ENCODE peak calls at places on chromosomes 12 and 14, in four cellular contexts. One of them, this sample, is unnamed.

GRCh38 chr12:754238-754816 is 1.9 kb downstream of the WNK1 start:
- DNase-seq in CD8-positive, alpha-beta T cell: no peak
- DNase-seq in HFFc6: no peak
- DNase-seq in tibial nerve: no peak
- DNase-seq in this sample: no peak

GRCh38 chr12:64569923-64570595 is 40.2 kb upstream of the RASSF3 start:
- DNase-seq in CD8-positive, alpha-beta T cell: no peak
- DNase-seq in HFFc6: no peak
- DNase-seq in tibial nerve: no peak
- DNase-seq in this sample: no peak

GRCh38 chr12:40446385-40446784 is 221.6 kb downstream of the LRRK2 start:
- DNase-seq in CD8-positive, alpha-beta T cell: no peak
- DNase-seq in HFFc6: no peak
- DNase-seq in tibial nerve: no peak
- DNase-seq in this sample: no peak

GRCh38 chr12:1069846-1070245 is 78.8 kb downstream of the ERC1 start:
- DNase-seq in CD8-positive, alpha-beta T cell: no peak
- DNase-seq in HFFc6: no peak
- DNase-seq in tibial nerve: no peak
- DNase-seq in this sample: no peak

GRCh38 chr14:104395941-104396681 is 183.5 kb upstream of the C14orf180 start:
- DNase-seq in CD8-positive, alpha-beta T cell: no peak
- DNase-seq in HFFc6: no peak
- DNase-seq in tibial nerve: no peak
- DNase-seq in this sample: no peak

GRCh38 chr12:124410354-124411175 is 115.7 kb downstream of the RFLNA start:
- DNase-seq in CD8-positive, alpha-beta T cell: no peak
- DNase-seq in HFFc6: no peak
- DNase-seq in tibial nerve: no peak
- DNase-seq in this sample: peak

GRCh38 chr12:45214739-45215418 is 1.0 kb upstream of the ANO6 start:
- DNase-seq in CD8-positive, alpha-beta T cell: no peak
- DNase-seq in HFFc6: no peak
- DNase-seq in tibial nerve: no peak
- DNase-seq in this sample: no peak

GRCh38 chr12:112523856-112524255 is 105.1 kb downstream of the PTPN11 start:
- DNase-seq in CD8-positive, alpha-beta T cell: no peak
- DNase-seq in HFFc6: no peak
- DNase-seq in tibial nerve: no peak
- DNase-seq in this sample: no peak

GRCh38 chr12:2341871-2342270 is 289.1 kb downstream of the CACNA1C start:
- DNase-seq in CD8-positive, alpha-beta T cell: no peak
- DNase-seq in HFFc6: peak
- DNase-seq in tibial nerve: no peak
- DNase-seq in this sample: no peak

GRCh38 chr12:75735853-75736252 is 224.4 kb upstream of the KRR1 start:
- DNase-seq in CD8-positive, alpha-beta T cell: no peak
- DNase-seq in HFFc6: no peak
- DNase-seq in tibial nerve: no peak
- DNase-seq in this sample: no peak

GRCh38 chr14:59013672-59014298 is 174.7 kb upstream of the DAAM1 start:
- DNase-seq in CD8-positive, alpha-beta T cell: no peak
- DNase-seq in HFFc6: peak
- DNase-seq in tibial nerve: no peak
- DNase-seq in this sample: no peak

GRCh38 chr12:70711831-70712230 is 74.6 kb upstream of the PTPRB start:
- DNase-seq in CD8-positive, alpha-beta T cell: no peak
- DNase-seq in HFFc6: no peak
- DNase-seq in tibial nerve: no peak
- DNase-seq in this sample: no peak

GRCh38 chr12:130027798-130028197 is 124.0 kb upstream of the TMEM132D start:
- DNase-seq in CD8-positive, alpha-beta T cell: no peak
- DNase-seq in HFFc6: no peak
- DNase-seq in tibial nerve: no peak
- DNase-seq in this sample: no peak

GRCh38 chr12:3135522-3136461 is 58.6 kb downstream of the TSPAN9 start:
- DNase-seq in CD8-positive, alpha-beta T cell: no peak
- DNase-seq in HFFc6: peak
- DNase-seq in tibial nerve: no peak
- DNase-seq in this sample: peak

GRCh38 chr12:62530596-62530995 is 64.0 kb downstream of the MON2 start:
- DNase-seq in CD8-positive, alpha-beta T cell: no peak
- DNase-seq in HFFc6: peak
- DNase-seq in tibial nerve: no peak
- DNase-seq in this sample: no peak

GRCh38 chr14:104387385-104388010 is 192.1 kb upstream of the C14orf180 start:
- DNase-seq in CD8-positive, alpha-beta T cell: no peak
- DNase-seq in HFFc6: no peak
- DNase-seq in tibial nerve: no peak
- DNase-seq in this sample: no peak

GRCh38 chr14:43949410-43949809 is 557.7 kb downstream of the FSCB start:
- DNase-seq in CD8-positive, alpha-beta T cell: no peak
- DNase-seq in HFFc6: no peak
- DNase-seq in tibial nerve: no peak
- DNase-seq in this sample: no peak

GRCh38 chr14:52790011-52790755 is 1.2 kb downstream of the GNPNAT1 start:
- DNase-seq in CD8-positive, alpha-beta T cell: no peak
- DNase-seq in HFFc6: no peak
- DNase-seq in tibial nerve: no peak
- DNase-seq in this sample: no peak

GRCh38 chr12:12088761-12089160 is 18.0 kb downstream of the BCL2L14 start:
- DNase-seq in CD8-positive, alpha-beta T cell: no peak
- DNase-seq in HFFc6: no peak
- DNase-seq in tibial nerve: no peak
- DNase-seq in this sample: no peak

GRCh38 chr14:95875831-95876768 is 532 bp upstream of the TUNAR start:
- DNase-seq in CD8-positive, alpha-beta T cell: no peak
- DNase-seq in HFFc6: no peak
- DNase-seq in tibial nerve: no peak
- DNase-seq in this sample: peak

GRCh38 chr12:6084261-6084968 is 40.1 kb downstream of the VWF start:
- DNase-seq in CD8-positive, alpha-beta T cell: no peak
- DNase-seq in HFFc6: peak
- DNase-seq in tibial nerve: no peak
- DNase-seq in this sample: no peak

GRCh38 chr12:94027561-94027960 is 120.8 kb upstream of the PLXNC1 start:
- DNase-seq in CD8-positive, alpha-beta T cell: no peak
- DNase-seq in HFFc6: no peak
- DNase-seq in tibial nerve: no peak
- DNase-seq in this sample: no peak

GRCh38 chr12:110249716-110250225 is 31.3 kb upstream of the ATP2A2 start:
- DNase-seq in CD8-positive, alpha-beta T cell: no peak
- DNase-seq in HFFc6: no peak
- DNase-seq in tibial nerve: no peak
- DNase-seq in this sample: no peak

GRCh38 chr12:116508145-116509121 is 50.7 kb upstream of the MAP1LC3B2 start:
- DNase-seq in CD8-positive, alpha-beta T cell: no peak
- DNase-seq in HFFc6: no peak
- DNase-seq in tibial nerve: no peak
- DNase-seq in this sample: peak

GRCh38 chr12:54486173-54486867 is 11.2 kb upstream of the NCKAP1L start:
- DNase-seq in CD8-positive, alpha-beta T cell: no peak
- DNase-seq in HFFc6: no peak
- DNase-seq in tibial nerve: no peak
- DNase-seq in this sample: no peak

GRCh38 chr12:66548338-66549049 is 130.4 kb downstream of the GRIP1 start:
- DNase-seq in CD8-positive, alpha-beta T cell: no peak
- DNase-seq in HFFc6: peak
- DNase-seq in tibial nerve: no peak
- DNase-seq in this sample: no peak

GRCh38 chr12:126727656-126728055 is 1539.3 kb upstream of the TMEM132C start:
- DNase-seq in CD8-positive, alpha-beta T cell: no peak
- DNase-seq in HFFc6: no peak
- DNase-seq in tibial nerve: no peak
- DNase-seq in this sample: peak

GRCh38 chr12:12792421-12792820 is 7.0 kb downstream of the APOLD1 start:
- DNase-seq in CD8-positive, alpha-beta T cell: no peak
- DNase-seq in HFFc6: no peak
- DNase-seq in tibial nerve: no peak
- DNase-seq in this sample: no peak

GRCh38 chr12:121883315-121883660 is 5.3 kb upstream of the PSMD9 start:
- DNase-seq in CD8-positive, alpha-beta T cell: no peak
- DNase-seq in HFFc6: no peak
- DNase-seq in tibial nerve: no peak
- DNase-seq in this sample: no peak

GRCh38 chr14:55430024-55430690 is 10.3 kb downstream of the TBPL2 start:
- DNase-seq in CD8-positive, alpha-beta T cell: no peak
- DNase-seq in HFFc6: peak
- DNase-seq in tibial nerve: no peak
- DNase-seq in this sample: no peak

GRCh38 chr12:89760783-89761182 is 52.1 kb upstream of the ATP2B1 start:
- DNase-seq in CD8-positive, alpha-beta T cell: no peak
- DNase-seq in HFFc6: no peak
- DNase-seq in tibial nerve: no peak
- DNase-seq in this sample: no peak
- TF ChIP-seq CTCF in CD8-positive, alpha-beta T cell: no peak
- TF ChIP-seq CTCF in HFFc6: no peak
- TF ChIP-seq CTCF in tibial nerve: no peak
- TF ChIP-seq CTCF in this sample: no peak

GRCh38 chr14:93800038-93800937 is 12.0 kb upstream of the PRIMA1 start:
- DNase-seq in CD8-positive, alpha-beta T cell: no peak
- DNase-seq in HFFc6: no peak
- DNase-seq in tibial nerve: no peak
- DNase-seq in this sample: no peak

GRCh38 chr14:93799617-93800016 is 11.3 kb upstream of the PRIMA1 start:
- DNase-seq in CD8-positive, alpha-beta T cell: no peak
- DNase-seq in HFFc6: no peak
- DNase-seq in tibial nerve: no peak
- DNase-seq in this sample: no peak

DNA sequence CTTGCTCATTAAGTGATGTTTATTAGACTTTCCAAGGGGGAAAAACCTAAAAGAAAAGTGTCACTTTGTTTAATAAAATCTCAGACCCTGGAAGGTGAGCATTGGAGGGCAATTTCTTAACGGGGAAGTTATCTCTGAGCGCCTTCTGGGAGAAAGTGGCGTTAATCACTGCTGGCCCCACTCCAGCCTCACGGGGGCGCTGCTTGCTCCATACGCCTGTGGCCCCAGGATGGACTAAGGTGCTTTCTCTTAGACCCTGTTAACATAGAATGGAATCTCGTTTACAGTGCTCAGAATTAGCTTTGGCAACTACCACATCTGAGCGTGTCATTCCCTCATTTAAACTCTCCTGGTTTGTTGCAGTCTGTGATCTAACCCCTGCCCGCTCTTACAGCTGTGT is 16.4 kb upstream of the PRIMA1 start:
- DNase-seq in CD8-positive, alpha-beta T cell: no peak
- DNase-seq in HFFc6: no peak
- DNase-seq in tibial nerve: no peak
- DNase-seq in this sample: no peak
- TF ChIP-seq CTCF in CD8-positive, alpha-beta T cell: no peak
- TF ChIP-seq CTCF in HFFc6: no peak
- TF ChIP-seq CTCF in tibial nerve: no peak
- TF ChIP-seq CTCF in this sample: peak

DNA sequence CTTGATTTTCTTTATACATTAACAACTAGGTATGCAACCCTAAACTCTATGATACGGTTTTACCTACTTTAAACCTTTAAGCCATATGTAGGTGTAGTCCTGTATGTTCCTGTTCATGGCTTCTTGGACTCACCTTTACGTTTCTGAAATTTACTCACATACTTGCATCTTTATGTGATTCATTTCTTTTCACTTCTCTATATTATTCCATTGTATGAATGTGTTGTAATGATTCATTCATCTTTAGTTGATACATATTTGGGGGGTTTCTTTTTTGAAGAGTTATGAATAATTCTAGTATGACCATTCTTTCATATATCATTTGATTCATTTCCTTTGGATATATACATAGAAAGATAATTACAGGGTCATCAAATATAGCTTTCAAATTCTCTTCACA is 2.4 kb upstream of the TAS2R50 start:
- DNase-seq in CD8-positive, alpha-beta T cell: no peak
- DNase-seq in HFFc6: no peak
- DNase-seq in tibial nerve: no peak
- DNase-seq in this sample: no peak
- TF ChIP-seq CTCF in CD8-positive, alpha-beta T cell: no peak
- TF ChIP-seq CTCF in HFFc6: no peak
- TF ChIP-seq CTCF in tibial nerve: no peak
- TF ChIP-seq CTCF in this sample: no peak

GRCh38 chr12:27705263-27705662 is 5.4 kb upstream of the MRPS35 start:
- DNase-seq in CD8-positive, alpha-beta T cell: no peak
- DNase-seq in HFFc6: no peak
- DNase-seq in tibial nerve: no peak
- DNase-seq in this sample: peak
- TF ChIP-seq CTCF in CD8-positive, alpha-beta T cell: no peak
- TF ChIP-seq CTCF in HFFc6: no peak
- TF ChIP-seq CTCF in tibial nerve: no peak
- TF ChIP-seq CTCF in this sample: no peak

GRCh38 chr12:10959777-10960176 is 20.7 kb upstream of the TAS2R14 start:
- DNase-seq in CD8-positive, alpha-beta T cell: no peak
- DNase-seq in HFFc6: no peak
- DNase-seq in tibial nerve: no peak
- DNase-seq in this sample: no peak
- TF ChIP-seq CTCF in CD8-positive, alpha-beta T cell: no peak
- TF ChIP-seq CTCF in HFFc6: no peak
- TF ChIP-seq CTCF in tibial nerve: no peak
- TF ChIP-seq CTCF in this sample: no peak

GRCh38 chr14:100239200-100239839 is 376 bp downstream of the YY1 start:
- DNase-seq in CD8-positive, alpha-beta T cell: no peak
- DNase-seq in HFFc6: no peak
- DNase-seq in tibial nerve: peak
- DNase-seq in this sample: peak

GRCh38 chr14:100241279-100241678 is 2.3 kb downstream of the YY1 start:
- DNase-seq in CD8-positive, alpha-beta T cell: no peak
- DNase-seq in HFFc6: no peak
- DNase-seq in tibial nerve: no peak
- DNase-seq in this sample: no peak

GRCh38 chr14:100238419-100239199 is at the start of gene YY1:
- DNase-seq in CD8-positive, alpha-beta T cell: peak
- DNase-seq in HFFc6: peak
- DNase-seq in tibial nerve: peak
- DNase-seq in this sample: peak

GRCh38 chr14:100239840-100240724 is 1.1 kb downstream of the YY1 start:
- DNase-seq in CD8-positive, alpha-beta T cell: peak
- DNase-seq in HFFc6: peak
- DNase-seq in tibial nerve: peak
- DNase-seq in this sample: peak

GRCh38 chr14:100240725-100241032 is 1.7 kb downstream of the YY1 start:
- DNase-seq in CD8-positive, alpha-beta T cell: no peak
- DNase-seq in HFFc6: no peak
- DNase-seq in tibial nerve: no peak
- DNase-seq in this sample: no peak
- TF ChIP-seq CTCF in CD8-positive, alpha-beta T cell: no peak
- TF ChIP-seq CTCF in HFFc6: no peak
- TF ChIP-seq CTCF in tibial nerve: no peak
- TF ChIP-seq CTCF in this sample: no peak

GRCh38 chr12:133080619-133081407 is at the start of gene ZNF140:
- DNase-seq in CD8-positive, alpha-beta T cell: peak
- DNase-seq in HFFc6: peak
- DNase-seq in tibial nerve: peak
- DNase-seq in this sample: peak
- TF ChIP-seq CTCF in CD8-positive, alpha-beta T cell: peak
- TF ChIP-seq CTCF in HFFc6: peak
- TF ChIP-seq CTCF in tibial nerve: no peak
- TF ChIP-seq CTCF in this sample: peak